ENCODE peak calls at places on chromosome 9, in five cellular contexts. One of them, this sample, is unnamed. For H3K27me3, the result is how much of the 10 kb centered on the place peaks cover.

GRCh38 chr9:17793713-17794622 is 215.1 kb downstream of the SH3GL2 start:
- DNase-seq in brain microvascular endothelial cell: peak
- DNase-seq in bronchial epithelial cell: peak
- DNase-seq in GM23248: peak
- DNase-seq in SK-N-SH: no peak
- DNase-seq in this sample: no peak

GRCh38 chr9:79193001-79193400 is 378.8 kb upstream of the TLE4 start:
- DNase-seq in brain microvascular endothelial cell: no peak
- DNase-seq in GM23248: peak
- DNase-seq in bronchial epithelial cell: no peak
- DNase-seq in SK-N-SH: no peak
- DNase-seq in this sample: no peak

GRCh38 chr9:25396828-25397227 is 281.4 kb downstream of the TUSC1 start:
- DNase-seq in bronchial epithelial cell: no peak
- DNase-seq in brain microvascular endothelial cell: no peak
- DNase-seq in SK-N-SH: no peak
- DNase-seq in GM23248: no peak
- DNase-seq in this sample: no peak

GRCh38 chr9:37583522-37584121 is 7.4 kb upstream of the FBXO10 start:
- DNase-seq in GM23248: no peak
- DNase-seq in SK-N-SH: no peak
- DNase-seq in brain microvascular endothelial cell: no peak
- DNase-seq in bronchial epithelial cell: no peak
- DNase-seq in this sample: no peak

GRCh38 chr9:38417003-38417965 is 7.0 kb downstream of the IGFBPL1 start:
- DNase-seq in brain microvascular endothelial cell: no peak
- DNase-seq in bronchial epithelial cell: peak
- DNase-seq in SK-N-SH: peak
- DNase-seq in GM23248: peak
- DNase-seq in this sample: no peak

GRCh38 chr9:5671711-5672353 is 42.9 kb downstream of the RIC1 start:
- DNase-seq in SK-N-SH: no peak
- DNase-seq in brain microvascular endothelial cell: no peak
- DNase-seq in bronchial epithelial cell: peak
- DNase-seq in GM23248: no peak
- DNase-seq in this sample: no peak

GRCh38 chr9:98045234-98046160 is 11.0 kb upstream of the NANS start:
- DNase-seq in brain microvascular endothelial cell: no peak
- DNase-seq in SK-N-SH: no peak
- DNase-seq in GM23248: no peak
- DNase-seq in bronchial epithelial cell: no peak
- DNase-seq in this sample: no peak

GRCh38 chr9:69809304-69809863 is 11.2 kb upstream of the CFAP95 start:
- DNase-seq in SK-N-SH: peak
- DNase-seq in GM23248: peak
- DNase-seq in brain microvascular endothelial cell: no peak
- DNase-seq in bronchial epithelial cell: peak
- DNase-seq in this sample: no peak

GRCh38 chr9:134544388-134545212 is 97.0 kb upstream of the COL5A1 start:
- DNase-seq in bronchial epithelial cell: peak
- DNase-seq in GM23248: peak
- DNase-seq in brain microvascular endothelial cell: peak
- DNase-seq in SK-N-SH: no peak
- DNase-seq in this sample: peak

GRCh38 chr9:78552802-78553201 is 255.9 kb downstream of the PSAT1 start:
- DNase-seq in brain microvascular endothelial cell: no peak
- DNase-seq in GM23248: no peak
- DNase-seq in bronchial epithelial cell: no peak
- DNase-seq in SK-N-SH: no peak
- DNase-seq in this sample: no peak

GRCh38 chr9:20340161-20340861 is 282.0 kb downstream of the MLLT3 start:
- DNase-seq in bronchial epithelial cell: no peak
- DNase-seq in GM23248: peak
- DNase-seq in SK-N-SH: no peak
- DNase-seq in brain microvascular endothelial cell: no peak
- DNase-seq in this sample: peak

GRCh38 chr9:13568446-13568845 is 289.0 kb upstream of the MPDZ start:
- DNase-seq in GM23248: peak
- DNase-seq in SK-N-SH: no peak
- DNase-seq in brain microvascular endothelial cell: no peak
- DNase-seq in bronchial epithelial cell: no peak
- DNase-seq in this sample: no peak
- H3K4me3 ChIP-seq in GM23248: peak
- H3K4me3 ChIP-seq in SK-N-SH: no peak
- H3K4me3 ChIP-seq in brain microvascular endothelial cell: peak
- H3K4me3 ChIP-seq in bronchial epithelial cell: no peak
- H3K4me3 ChIP-seq in this sample: no peak

GRCh38 chr9:34459941-34460340 is 1.3 kb downstream of the DNAI1 start:
- DNase-seq in SK-N-SH: no peak
- DNase-seq in brain microvascular endothelial cell: no peak
- DNase-seq in bronchial epithelial cell: peak
- DNase-seq in GM23248: peak
- DNase-seq in this sample: no peak

GRCh38 chr9:34465468-34465867 is 6.9 kb downstream of the DNAI1 start:
- DNase-seq in GM23248: no peak
- DNase-seq in bronchial epithelial cell: no peak
- DNase-seq in SK-N-SH: no peak
- DNase-seq in brain microvascular endothelial cell: no peak
- DNase-seq in this sample: no peak

GRCh38 chr9:34463098-34463900 is 4.7 kb downstream of the DNAI1 start:
- DNase-seq in GM23248: peak
- DNase-seq in SK-N-SH: peak
- DNase-seq in bronchial epithelial cell: peak
- DNase-seq in brain microvascular endothelial cell: peak
- DNase-seq in this sample: no peak

GRCh38 chr9:34463901-34464232 is 5.3 kb downstream of the DNAI1 start:
- DNase-seq in GM23248: no peak
- DNase-seq in SK-N-SH: no peak
- DNase-seq in brain microvascular endothelial cell: no peak
- DNase-seq in bronchial epithelial cell: no peak
- DNase-seq in this sample: no peak

GRCh38 chr9:34464571-34464970 is 6.0 kb downstream of the DNAI1 start:
- DNase-seq in bronchial epithelial cell: no peak
- DNase-seq in SK-N-SH: no peak
- DNase-seq in brain microvascular endothelial cell: no peak
- DNase-seq in GM23248: no peak
- DNase-seq in this sample: no peak
- H3K27me3 ChIP-seq in bronchial epithelial cell: under half
- H3K27me3 ChIP-seq in SK-N-SH: under half
- H3K27me3 ChIP-seq in brain microvascular endothelial cell: under half
- H3K27me3 ChIP-seq in GM23248: under half
- H3K27me3 ChIP-seq in this sample: under half

GRCh38 chr9:26974927-26975326 is 18.7 kb downstream of the IFT74 start:
- DNase-seq in brain microvascular endothelial cell: no peak
- DNase-seq in bronchial epithelial cell: no peak
- DNase-seq in SK-N-SH: no peak
- DNase-seq in GM23248: no peak
- DNase-seq in this sample: no peak
- H3K4me3 ChIP-seq in brain microvascular endothelial cell: no peak
- H3K4me3 ChIP-seq in bronchial epithelial cell: no peak
- H3K4me3 ChIP-seq in SK-N-SH: no peak
- H3K4me3 ChIP-seq in GM23248: no peak
- H3K4me3 ChIP-seq in this sample: no peak

GRCh38 chr9:128457207-128457606 is 1.4 kb downstream of the ODF2 start:
- DNase-seq in GM23248: no peak
- DNase-seq in SK-N-SH: no peak
- DNase-seq in bronchial epithelial cell: no peak
- DNase-seq in brain microvascular endothelial cell: no peak
- DNase-seq in this sample: no peak
- H3K27me3 ChIP-seq in GM23248: under half
- H3K27me3 ChIP-seq in SK-N-SH: under half
- H3K27me3 ChIP-seq in bronchial epithelial cell: under half
- H3K27me3 ChIP-seq in brain microvascular endothelial cell: under half
- H3K27me3 ChIP-seq in this sample: under half

GRCh38 chr9:120791161-120791560 is 2.1 kb downstream of the FBXW2 start:
- DNase-seq in brain microvascular endothelial cell: no peak
- DNase-seq in bronchial epithelial cell: no peak
- DNase-seq in GM23248: peak
- DNase-seq in SK-N-SH: no peak
- DNase-seq in this sample: no peak
- H3K4me3 ChIP-seq in brain microvascular endothelial cell: no peak
- H3K4me3 ChIP-seq in bronchial epithelial cell: no peak
- H3K4me3 ChIP-seq in GM23248: no peak
- H3K4me3 ChIP-seq in SK-N-SH: no peak
- H3K4me3 ChIP-seq in this sample: no peak

GRCh38 chr9:101486693-101487442 is 46.8 kb upstream of the RNF20 start:
- DNase-seq in brain microvascular endothelial cell: no peak
- DNase-seq in GM23248: peak
- DNase-seq in SK-N-SH: peak
- DNase-seq in bronchial epithelial cell: peak
- DNase-seq in this sample: peak

GRCh38 chr9:101484046-101484445 is 48.5 kb upstream of the ALDOB start:
- DNase-seq in bronchial epithelial cell: no peak
- DNase-seq in GM23248: no peak
- DNase-seq in SK-N-SH: no peak
- DNase-seq in brain microvascular endothelial cell: no peak
- DNase-seq in this sample: no peak

GRCh38 chr9:101485873-101486692 is 47.6 kb upstream of the RNF20 start:
- DNase-seq in brain microvascular endothelial cell: no peak
- DNase-seq in SK-N-SH: peak
- DNase-seq in GM23248: peak
- DNase-seq in bronchial epithelial cell: peak
- DNase-seq in this sample: no peak

GRCh38 chr9:101487443-101487855 is 46.2 kb upstream of the RNF20 start:
- DNase-seq in bronchial epithelial cell: no peak
- DNase-seq in SK-N-SH: no peak
- DNase-seq in GM23248: no peak
- DNase-seq in brain microvascular endothelial cell: no peak
- DNase-seq in this sample: no peak
- H3K27me3 ChIP-seq in bronchial epithelial cell: under half
- H3K27me3 ChIP-seq in SK-N-SH: under half
- H3K27me3 ChIP-seq in GM23248: under half
- H3K27me3 ChIP-seq in brain microvascular endothelial cell: under half
- H3K27me3 ChIP-seq in this sample: under half

GRCh38 chr9:136620441-136621018 is 42.2 kb upstream of the EGFL7 start:
- DNase-seq in bronchial epithelial cell: no peak
- DNase-seq in SK-N-SH: no peak
- DNase-seq in brain microvascular endothelial cell: no peak
- DNase-seq in GM23248: no peak
- DNase-seq in this sample: no peak

GRCh38 chr9:136621734-136622093 is 41.0 kb upstream of the EGFL7 start:
- DNase-seq in brain microvascular endothelial cell: no peak
- DNase-seq in bronchial epithelial cell: no peak
- DNase-seq in GM23248: no peak
- DNase-seq in SK-N-SH: no peak
- DNase-seq in this sample: no peak

GRCh38 chr9:136622538-136622948 is 40.2 kb upstream of the EGFL7 start:
- DNase-seq in brain microvascular endothelial cell: no peak
- DNase-seq in bronchial epithelial cell: peak
- DNase-seq in SK-N-SH: no peak
- DNase-seq in GM23248: no peak
- DNase-seq in this sample: no peak

GRCh38 chr9:136619742-136620440 is 42.8 kb upstream of the EGFL7 start:
- DNase-seq in SK-N-SH: no peak
- DNase-seq in GM23248: no peak
- DNase-seq in brain microvascular endothelial cell: peak
- DNase-seq in bronchial epithelial cell: no peak
- DNase-seq in this sample: peak

DNA sequence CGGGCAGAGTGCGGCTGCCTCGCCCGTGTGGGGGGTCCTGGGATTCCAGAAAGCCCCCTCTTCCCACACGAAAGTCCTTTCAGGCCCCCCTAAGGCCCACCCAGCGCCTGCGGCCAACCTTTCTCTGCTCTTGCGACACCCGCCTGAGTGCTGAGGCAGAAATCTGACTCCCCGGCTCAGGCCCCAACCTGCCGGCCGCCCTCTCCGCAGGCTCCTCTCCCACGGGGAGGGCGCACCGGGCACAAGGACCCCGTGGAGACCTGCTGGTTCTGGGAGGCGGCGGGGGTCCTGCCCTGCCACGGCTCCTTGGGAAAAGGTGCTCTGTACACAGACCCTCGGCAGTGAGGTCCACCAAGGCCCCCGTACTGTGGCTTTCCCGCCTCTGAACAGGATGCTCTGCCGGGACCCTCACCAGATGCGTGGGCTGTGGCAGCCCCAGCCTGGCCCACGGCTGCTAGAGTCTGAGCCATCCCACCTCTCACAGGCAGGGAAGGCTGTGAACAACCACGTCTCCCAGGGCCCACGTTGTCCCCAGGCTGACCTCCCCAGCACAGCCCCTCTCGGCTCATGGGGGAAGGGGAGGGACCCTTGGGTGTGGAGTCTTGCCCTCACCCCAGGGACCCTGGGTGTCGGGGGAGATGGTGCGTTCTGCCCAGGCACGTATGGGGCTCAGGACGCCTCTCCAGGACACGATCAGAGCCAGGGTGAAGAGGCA is 41.5 kb upstream of the EGFL7 start:
- DNase-seq in GM23248: no peak
- DNase-seq in bronchial epithelial cell: peak
- DNase-seq in SK-N-SH: no peak
- DNase-seq in brain microvascular endothelial cell: no peak
- DNase-seq in this sample: peak
- H3K4me3 ChIP-seq in GM23248: no peak
- H3K4me3 ChIP-seq in bronchial epithelial cell: peak
- H3K4me3 ChIP-seq in SK-N-SH: no peak
- H3K4me3 ChIP-seq in brain microvascular endothelial cell: no peak
- H3K4me3 ChIP-seq in this sample: no peak